ENCODE peak calls at places on chromosome 5, in four cellular contexts. One of them, this sample, is unnamed.

GRCh38 chr5:178483620-178484019 is 106.6 kb downstream of the COL23A1 start:
- DNase-seq in HCT116: no peak
- DNase-seq in H1: no peak
- DNase-seq in K562: no peak
- DNase-seq in this sample: no peak

GRCh38 chr5:164115420-164115819 is 610.0 kb downstream of the MAT2B start:
- DNase-seq in HCT116: no peak
- DNase-seq in H1: no peak
- DNase-seq in K562: no peak
- DNase-seq in this sample: no peak

GRCh38 chr5:174636081-174636480 is 88.3 kb upstream of the MSX2 start:
- DNase-seq in HCT116: no peak
- DNase-seq in H1: no peak
- DNase-seq in K562: no peak
- DNase-seq in this sample: no peak

GRCh38 chr5:57174850-57175525 is 1.1 kb downstream of the GPBP1 start:
- DNase-seq in HCT116: no peak
- DNase-seq in H1: no peak
- DNase-seq in K562: peak; percentile 41
- DNase-seq in this sample: no peak

GRCh38 chr5:131209175-131209505 is 38.4 kb downstream of the LYRM7 start:
- DNase-seq in HCT116: no peak
- DNase-seq in H1: no peak
- DNase-seq in K562: no peak
- DNase-seq in this sample: no peak

GRCh38 chr5:157907479-157907878 is 48.5 kb upstream of the CLINT1 start:
- DNase-seq in HCT116: no peak
- DNase-seq in H1: no peak
- DNase-seq in K562: no peak
- DNase-seq in this sample: no peak

GRCh38 chr5:68872088-68872842 is 221.5 kb upstream of the SLC30A5 start:
- DNase-seq in HCT116: no peak
- DNase-seq in H1: no peak
- DNase-seq in K562: no peak
- DNase-seq in this sample: no peak

GRCh38 chr5:167797933-167798332 is 493.5 kb upstream of the WWC1 start:
- DNase-seq in HCT116: no peak
- DNase-seq in H1: no peak
- DNase-seq in K562: no peak
- DNase-seq in this sample: no peak

GRCh38 chr5:139061274-139061673 is 136.9 kb downstream of the SIL1 start:
- DNase-seq in HCT116: no peak
- DNase-seq in H1: no peak
- DNase-seq in K562: no peak
- DNase-seq in this sample: peak; percentile 10

GRCh38 chr5:9094582-9094981 is 451.3 kb downstream of the SEMA5A start:
- DNase-seq in HCT116: no peak
- DNase-seq in H1: no peak
- DNase-seq in K562: no peak
- DNase-seq in this sample: no peak
- TF ChIP-seq FOSL1 in HCT116: no peak
- TF ChIP-seq FOSL1 in H1: no peak
- TF ChIP-seq FOSL1 in K562: no peak
- TF ChIP-seq FOSL1 in this sample: no peak

GRCh38 chr5:93594591-93595419 is 11.8 kb downstream of the NR2F1 start:
- DNase-seq in HCT116: no peak
- DNase-seq in H1: no peak
- DNase-seq in K562: no peak
- DNase-seq in this sample: no peak

GRCh38 chr5:93598141-93598996 is 15.3 kb downstream of the NR2F1 start:
- DNase-seq in HCT116: no peak
- DNase-seq in H1: no peak
- DNase-seq in K562: no peak
- DNase-seq in this sample: no peak

GRCh38 chr5:93595420-93596136 is 12.6 kb downstream of the NR2F1 start:
- DNase-seq in HCT116: no peak
- DNase-seq in H1: no peak
- DNase-seq in K562: no peak
- DNase-seq in this sample: no peak

GRCh38 chr5:93596310-93596675 is 13.3 kb downstream of the NR2F1 start:
- DNase-seq in HCT116: no peak
- DNase-seq in H1: no peak
- DNase-seq in K562: no peak
- DNase-seq in this sample: no peak

DNA sequence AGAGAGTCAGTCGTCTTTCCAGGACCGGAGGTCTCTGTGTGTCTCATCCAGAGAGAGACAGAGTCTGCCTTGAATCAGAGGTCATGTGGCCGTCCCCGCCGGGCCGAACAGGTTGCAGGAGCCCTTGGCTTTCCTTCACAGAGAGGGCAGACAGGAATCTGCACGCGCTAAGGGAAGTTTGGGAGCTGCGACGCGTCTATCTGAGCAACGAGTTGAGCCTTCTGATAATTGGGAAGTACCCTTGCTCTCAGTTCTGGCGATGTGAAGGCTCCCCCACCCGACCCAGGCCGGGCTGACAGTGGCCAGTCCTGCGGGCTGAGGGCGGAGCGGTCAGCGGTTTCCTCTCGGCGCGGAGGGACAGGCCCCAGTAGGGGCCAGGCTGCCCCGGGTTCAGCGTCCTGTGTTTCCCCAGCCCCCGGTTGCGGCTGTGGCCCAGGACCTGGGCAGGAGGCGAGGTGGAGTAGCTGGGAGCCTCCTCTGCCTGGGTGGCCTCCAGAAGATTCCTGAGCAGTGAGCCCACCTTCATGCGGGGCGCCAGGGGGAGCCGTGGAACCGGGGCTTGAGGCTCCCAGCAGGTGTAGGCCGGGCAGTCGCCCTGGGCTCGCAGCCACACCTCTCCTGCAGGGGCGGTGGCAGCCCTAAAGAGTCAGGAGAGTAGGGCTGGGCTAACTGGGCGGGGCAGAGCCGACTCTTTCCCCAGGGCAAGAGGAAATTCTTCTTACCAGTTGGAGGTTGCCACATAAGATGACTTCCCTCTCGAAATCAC is 13.8 kb downstream of the NR2F1 start:
- DNase-seq in HCT116: peak; percentile 51
- DNase-seq in H1: no peak
- DNase-seq in K562: peak; percentile 8
- DNase-seq in this sample: peak; percentile 32
- TF ChIP-seq FOSL1 in HCT116: no peak
- TF ChIP-seq FOSL1 in H1: no peak
- TF ChIP-seq FOSL1 in K562: no peak
- TF ChIP-seq FOSL1 in this sample: no peak

DNA sequence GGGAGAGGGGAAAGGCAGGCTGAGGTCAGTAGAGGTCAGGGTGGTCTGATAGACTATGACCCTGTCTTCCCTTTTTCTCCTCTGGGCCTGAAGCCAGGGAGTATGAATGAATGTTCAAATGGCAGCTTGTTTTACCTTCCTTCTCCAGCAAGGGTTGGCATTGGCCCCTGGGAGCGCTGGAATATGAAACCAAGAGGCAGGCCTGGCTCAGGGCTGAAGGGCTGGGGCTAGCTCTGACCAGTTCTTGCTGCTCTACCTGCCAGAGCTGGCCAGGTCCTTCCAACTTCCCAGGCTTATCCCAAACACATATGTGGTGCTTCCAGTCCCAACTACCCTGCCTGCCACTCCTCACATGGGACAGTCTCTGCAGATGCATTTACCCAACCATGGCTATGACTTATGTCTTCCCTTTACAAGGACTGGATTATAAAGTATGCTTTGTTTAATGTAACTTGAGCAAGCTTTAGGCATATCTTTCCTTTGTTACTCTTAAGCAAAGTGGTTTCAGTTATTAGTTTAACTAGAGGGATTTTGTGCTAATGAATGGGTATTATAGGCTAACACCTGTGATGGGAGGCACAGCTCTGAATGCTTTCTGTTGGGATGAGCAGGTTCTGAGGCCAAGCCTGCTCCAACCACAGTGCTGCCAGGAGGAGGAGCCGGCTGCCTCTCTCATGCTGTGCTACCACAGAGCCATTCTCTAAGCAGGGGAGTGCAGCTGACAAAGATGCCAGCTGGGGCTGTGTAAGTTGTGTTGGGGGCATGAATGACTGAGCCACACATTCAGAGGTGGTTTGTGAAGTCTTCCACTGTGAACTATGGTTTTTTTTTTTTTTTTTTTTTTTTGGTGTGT is 6.1 kb downstream of the CCNI2 start:
- DNase-seq in HCT116: no peak
- DNase-seq in H1: no peak
- DNase-seq in K562: no peak
- DNase-seq in this sample: peak; percentile 29
- TF ChIP-seq FOSL1 in HCT116: no peak
- TF ChIP-seq FOSL1 in H1: no peak
- TF ChIP-seq FOSL1 in K562: no peak
- TF ChIP-seq FOSL1 in this sample: no peak

GRCh38 chr5:103263054-103263453 is 4.5 kb downstream of the MACIR start:
- DNase-seq in HCT116: no peak
- DNase-seq in H1: no peak
- DNase-seq in K562: no peak
- DNase-seq in this sample: no peak

GRCh38 chr5:103260951-103261350 is 2.4 kb downstream of the MACIR start:
- DNase-seq in HCT116: no peak
- DNase-seq in H1: no peak
- DNase-seq in K562: no peak
- DNase-seq in this sample: no peak

GRCh38 chr5:103264529-103264928 is 6.0 kb downstream of the MACIR start:
- DNase-seq in HCT116: no peak
- DNase-seq in H1: no peak
- DNase-seq in K562: no peak
- DNase-seq in this sample: no peak

GRCh38 chr5:103259705-103260355 is 1.3 kb downstream of the MACIR start:
- DNase-seq in HCT116: no peak
- DNase-seq in H1: no peak
- DNase-seq in K562: peak; percentile 60
- DNase-seq in this sample: peak; percentile 19

DNA sequence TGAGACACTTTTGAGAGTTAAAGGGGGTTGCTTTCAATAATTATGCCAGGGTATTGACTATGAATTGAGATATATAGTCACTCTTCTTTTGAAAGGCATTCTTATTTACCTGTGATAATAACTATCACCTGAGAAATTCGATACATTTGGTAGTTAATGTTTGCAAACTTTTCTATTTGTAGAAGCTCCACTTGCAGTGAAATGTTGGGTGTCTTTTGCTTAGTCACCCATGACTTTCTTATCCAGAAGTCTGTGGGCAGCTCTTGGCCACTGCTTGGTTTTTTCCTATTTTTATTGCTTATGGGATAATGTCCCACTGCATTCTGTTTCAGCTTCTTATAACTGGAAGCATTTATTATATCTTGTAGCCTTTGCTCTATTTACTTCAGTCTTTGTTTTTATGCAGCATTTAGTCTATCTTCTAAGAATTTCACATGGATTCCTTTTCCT is 3.9 kb downstream of the MACIR start:
- DNase-seq in HCT116: no peak
- DNase-seq in H1: no peak
- DNase-seq in K562: peak; percentile 55
- DNase-seq in this sample: no peak
- TF ChIP-seq FOSL1 in HCT116: no peak
- TF ChIP-seq FOSL1 in H1: no peak
- TF ChIP-seq FOSL1 in K562: peak; percentile 26
- TF ChIP-seq FOSL1 in this sample: no peak

DNA sequence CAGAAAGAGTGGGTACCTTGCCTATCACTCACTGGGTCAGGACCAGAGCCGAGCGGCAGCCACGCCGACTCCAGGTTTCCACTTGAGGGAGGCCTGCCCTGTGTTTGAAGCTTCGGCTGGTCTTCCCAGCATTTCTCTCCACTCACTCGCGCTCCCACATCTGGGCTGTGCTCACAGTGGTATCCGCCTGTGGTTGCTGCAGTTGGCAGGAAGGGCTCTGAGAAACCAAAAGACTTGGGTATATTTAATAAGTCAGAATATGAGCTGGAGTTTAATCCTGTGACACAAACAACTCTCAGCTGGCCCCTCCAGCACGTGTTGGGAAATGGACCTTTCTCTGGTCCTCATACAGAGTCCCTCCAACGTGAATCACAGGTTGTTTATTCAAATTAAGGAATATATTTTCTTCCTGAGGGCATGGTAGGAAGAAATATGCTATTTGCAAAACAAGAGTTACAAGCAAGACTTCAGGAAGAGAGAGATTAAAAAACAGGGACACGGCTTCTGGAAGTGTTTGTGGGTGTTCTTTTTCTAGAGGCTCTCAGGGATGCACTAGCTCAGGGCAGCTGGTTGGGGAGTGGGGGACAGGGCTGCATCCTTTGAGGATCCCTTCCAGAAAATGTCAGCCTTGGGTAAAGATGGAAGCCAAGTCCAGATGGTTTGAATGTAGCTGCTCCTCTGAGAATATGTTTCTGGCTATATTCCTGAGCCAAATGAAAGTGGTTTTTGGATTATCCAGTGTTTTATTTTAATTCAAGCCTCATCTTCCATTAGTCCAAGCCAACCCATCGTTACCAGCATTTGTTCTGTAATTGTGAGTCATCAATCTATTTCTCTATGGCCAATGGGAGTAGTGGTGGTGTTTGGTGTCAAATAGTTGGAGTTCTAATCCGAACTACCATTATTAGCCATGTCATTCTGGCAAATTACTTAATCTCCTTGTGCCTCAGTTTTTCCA is 70.6 kb downstream of the SPRY4 start:
- DNase-seq in HCT116: no peak
- DNase-seq in H1: no peak
- DNase-seq in K562: no peak
- DNase-seq in this sample: no peak
- TF ChIP-seq FOSL1 in HCT116: no peak
- TF ChIP-seq FOSL1 in H1: no peak
- TF ChIP-seq FOSL1 in K562: no peak
- TF ChIP-seq FOSL1 in this sample: no peak

GRCh38 chr5:171640396-171640981 is 145.1 kb upstream of the SMIM23 start:
- DNase-seq in HCT116: no peak
- DNase-seq in H1: no peak
- DNase-seq in K562: no peak
- DNase-seq in this sample: no peak
- TF ChIP-seq FOSL1 in HCT116: no peak
- TF ChIP-seq FOSL1 in H1: no peak
- TF ChIP-seq FOSL1 in K562: no peak
- TF ChIP-seq FOSL1 in this sample: no peak

This sample was measured in HepG2.